ENCODE peak calls at places on chromosomes 3 and 15, in seven cellular contexts. One of them, this sample, is unnamed. For H3K27me3 and H3K36me3, the result is how much of the 10 kb centered on the place peaks cover.

GRCh38 chr3:138068579-138069174 is 46.7 kb downstream of the DZIP1L start:
- DNase-seq in ovary: peak
- DNase-seq in thoracic aorta: peak
- DNase-seq in heart right ventricle: peak
- DNase-seq in astrocyte: peak
- DNase-seq in Peyer's patch: peak
- DNase-seq in uterus: peak
- DNase-seq in this sample: peak

GRCh38 chr3:112894258-112894657 is 47.6 kb upstream of the CD200R1L start:
- DNase-seq in ovary: no peak
- DNase-seq in thoracic aorta: no peak
- DNase-seq in heart right ventricle: no peak
- DNase-seq in astrocyte: peak
- DNase-seq in Peyer's patch: no peak
- DNase-seq in uterus: no peak
- DNase-seq in this sample: peak

GRCh38 chr15:99307735-99308134 is 56.5 kb downstream of the LRRC28 start:
- DNase-seq in ovary: no peak
- DNase-seq in thoracic aorta: no peak
- DNase-seq in heart right ventricle: no peak
- DNase-seq in astrocyte: peak
- DNase-seq in Peyer's patch: no peak
- DNase-seq in uterus: no peak
- DNase-seq in this sample: no peak

GRCh38 chr3:36907911-36908646 is 36.8 kb downstream of the TRANK1 start:
- DNase-seq in ovary: peak
- DNase-seq in thoracic aorta: no peak
- DNase-seq in heart right ventricle: peak
- DNase-seq in astrocyte: peak
- DNase-seq in Peyer's patch: peak
- DNase-seq in uterus: peak
- DNase-seq in this sample: peak

GRCh38 chr15:40092416-40093223 is 16.1 kb downstream of the BMF start:
- DNase-seq in ovary: peak
- DNase-seq in thoracic aorta: peak
- DNase-seq in heart right ventricle: peak
- DNase-seq in astrocyte: peak
- DNase-seq in Peyer's patch: peak
- DNase-seq in uterus: peak
- DNase-seq in this sample: peak

GRCh38 chr3:14798231-14798630 is 20.5 kb upstream of the FGD5 start:
- DNase-seq in ovary: no peak
- DNase-seq in thoracic aorta: no peak
- DNase-seq in heart right ventricle: no peak
- DNase-seq in astrocyte: no peak
- DNase-seq in Peyer's patch: peak
- DNase-seq in uterus: no peak
- DNase-seq in this sample: no peak

GRCh38 chr3:156576887-156577427 is 22.0 kb upstream of the SSR3 start:
- DNase-seq in ovary: no peak
- DNase-seq in thoracic aorta: no peak
- DNase-seq in heart right ventricle: no peak
- DNase-seq in astrocyte: no peak
- DNase-seq in Peyer's patch: no peak
- DNase-seq in uterus: no peak
- DNase-seq in this sample: no peak

GRCh38 chr3:45055411-45056143 is 29.5 kb downstream of the CLEC3B start:
- DNase-seq in ovary: no peak
- DNase-seq in thoracic aorta: no peak
- DNase-seq in heart right ventricle: no peak
- DNase-seq in astrocyte: peak
- DNase-seq in Peyer's patch: no peak
- DNase-seq in uterus: no peak
- DNase-seq in this sample: peak

GRCh38 chr3:57227930-57228733 is 603 bp downstream of the APPL1 start:
- DNase-seq in ovary: peak
- DNase-seq in thoracic aorta: no peak
- DNase-seq in heart right ventricle: peak
- DNase-seq in astrocyte: peak
- DNase-seq in Peyer's patch: peak
- DNase-seq in uterus: peak
- DNase-seq in this sample: peak

GRCh38 chr3:125651246-125651645 is 55.9 kb upstream of the OSBPL11 start:
- DNase-seq in ovary: no peak
- DNase-seq in thoracic aorta: no peak
- DNase-seq in heart right ventricle: no peak
- DNase-seq in astrocyte: peak
- DNase-seq in Peyer's patch: no peak
- DNase-seq in uterus: no peak
- DNase-seq in this sample: peak

GRCh38 chr15:36769110-36769509 is 189.7 kb downstream of the CDIN1 start:
- DNase-seq in ovary: no peak
- DNase-seq in thoracic aorta: no peak
- DNase-seq in heart right ventricle: no peak
- DNase-seq in astrocyte: peak
- DNase-seq in Peyer's patch: no peak
- DNase-seq in uterus: no peak
- DNase-seq in this sample: no peak

GRCh38 chr3:196568246-196569002 is at the start of the genes FBXO45 and WDR53:
- DNase-seq in ovary: peak
- DNase-seq in thoracic aorta: peak
- DNase-seq in heart right ventricle: peak
- DNase-seq in astrocyte: peak
- DNase-seq in Peyer's patch: peak
- DNase-seq in uterus: peak
- DNase-seq in this sample: peak
- H3K4me3 ChIP-seq in ovary: peak
- H3K4me3 ChIP-seq in thoracic aorta: peak
- H3K4me3 ChIP-seq in heart right ventricle: peak
- H3K4me3 ChIP-seq in astrocyte: peak
- H3K4me3 ChIP-seq in Peyer's patch: peak
- H3K4me3 ChIP-seq in uterus: peak
- H3K4me3 ChIP-seq in this sample: peak

GRCh38 chr3:128453521-128454309 is 13.0 kb downstream of the DNAJB8 start:
- DNase-seq in ovary: no peak
- DNase-seq in thoracic aorta: no peak
- DNase-seq in heart right ventricle: no peak
- DNase-seq in astrocyte: no peak
- DNase-seq in Peyer's patch: no peak
- DNase-seq in uterus: no peak
- DNase-seq in this sample: no peak
- H3K27me3 ChIP-seq in ovary: under half
- H3K27me3 ChIP-seq in thoracic aorta: under half
- H3K27me3 ChIP-seq in heart right ventricle: under half
- H3K27me3 ChIP-seq in astrocyte: under half
- H3K27me3 ChIP-seq in Peyer's patch: under half
- H3K27me3 ChIP-seq in uterus: under half
- H3K27me3 ChIP-seq in this sample: half or more

DNA sequence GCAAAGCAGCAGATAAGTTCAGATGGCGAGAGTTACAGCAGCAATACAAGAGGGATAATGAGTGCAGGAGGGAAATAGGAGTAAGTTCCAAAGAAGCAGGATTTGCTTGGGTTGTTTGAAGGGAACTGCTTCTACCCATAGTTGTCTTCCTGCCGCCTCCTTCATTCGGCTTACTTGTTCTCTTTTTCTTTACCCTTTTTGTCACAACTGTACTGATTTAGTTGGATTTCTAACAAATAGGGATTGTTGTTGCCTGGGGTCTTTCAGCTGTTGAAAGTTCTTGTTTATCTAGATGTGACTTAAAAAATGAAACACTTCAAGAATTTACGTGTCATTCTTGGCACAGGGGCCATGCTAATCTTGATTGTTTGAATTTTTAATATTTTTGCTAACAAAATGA is 25.9 kb downstream of the MORF4L1 start:
- DNase-seq in ovary: no peak
- DNase-seq in thoracic aorta: no peak
- DNase-seq in heart right ventricle: no peak
- DNase-seq in astrocyte: no peak
- DNase-seq in Peyer's patch: no peak
- DNase-seq in uterus: no peak
- DNase-seq in this sample: no peak
- H3K36me3 ChIP-seq in ovary: under half
- H3K36me3 ChIP-seq in thoracic aorta: half or more
- H3K36me3 ChIP-seq in heart right ventricle: half or more
- H3K36me3 ChIP-seq in astrocyte: half or more
- H3K36me3 ChIP-seq in Peyer's patch: under half
- H3K36me3 ChIP-seq in uterus: under half
- H3K36me3 ChIP-seq in this sample: half or more

GRCh38 chr3:173584093-173584833 is 186.7 kb downstream of the NLGN1 start:
- DNase-seq in ovary: peak
- DNase-seq in thoracic aorta: no peak
- DNase-seq in heart right ventricle: no peak
- DNase-seq in astrocyte: peak
- DNase-seq in Peyer's patch: no peak
- DNase-seq in uterus: no peak
- DNase-seq in this sample: peak
- H3K4me3 ChIP-seq in ovary: peak
- H3K4me3 ChIP-seq in thoracic aorta: peak
- H3K4me3 ChIP-seq in heart right ventricle: peak
- H3K4me3 ChIP-seq in astrocyte: peak
- H3K4me3 ChIP-seq in Peyer's patch: no peak
- H3K4me3 ChIP-seq in uterus: peak
- H3K4me3 ChIP-seq in this sample: peak

GRCh38 chr3:15798533-15799245 is 910 bp upstream of the ANKRD28 start:
- DNase-seq in ovary: no peak
- DNase-seq in thoracic aorta: no peak
- DNase-seq in heart right ventricle: no peak
- DNase-seq in astrocyte: no peak
- DNase-seq in Peyer's patch: no peak
- DNase-seq in uterus: no peak
- DNase-seq in this sample: no peak
- H3K27me3 ChIP-seq in ovary: under half
- H3K27me3 ChIP-seq in thoracic aorta: under half
- H3K27me3 ChIP-seq in heart right ventricle: under half
- H3K27me3 ChIP-seq in astrocyte: under half
- H3K27me3 ChIP-seq in Peyer's patch: under half
- H3K27me3 ChIP-seq in uterus: under half
- H3K27me3 ChIP-seq in this sample: under half

This sample was measured in adipocyte.